ENCODE peak calls at places on chromosomes 4 and X, in seven cellular contexts. M, C, Z, K, V, R and I are unnamed samples.

GRCh38 chr4:53919605-53920004 is 144.8 kb downstream of the CHIC2 start:
- DNase-seq in Z (no peak), K (no peak), V (no peak), M (no peak), C (no peak), R (no peak), I (no peak)

GRCh38 chr4:57442834-57443291 is 332.7 kb upstream of the IGFBP7 start:
- DNase-seq in M (no peak), K (peak), Z (peak), R (peak), C (peak), V (peak), I (peak)

GRCh38 chr4:74297556-74297955 is 10.7 kb upstream of the EPGN start:
- DNase-seq in C (no peak), K (no peak), V (no peak), R (no peak), Z (no peak), M (no peak), I (no peak)

GRCh38 chrX:2463973-2464676 is 36.7 kb downstream of the DHRSX start:
- DNase-seq in K (no peak), C (no peak), V (no peak), M (no peak), Z (no peak), R (no peak), I (peak)

GRCh38 chr4:159105063-159105414 is 2.2 kb downstream of the RAPGEF2 start:
- DNase-seq in C (no peak), M (no peak), Z (no peak), R (no peak), K (no peak), V (no peak), I (no peak)

GRCh38 chr4:38609614-38610013 is 54.4 kb upstream of the KLF3 start:
- DNase-seq in Z (no peak), R (no peak), C (no peak), V (no peak), K (no peak), M (no peak), I (no peak)

GRCh38 chrX:133495464-133496391 is 80.4 kb upstream of the GPC4 start:
- DNase-seq in M (no peak), C (no peak), Z (no peak), V (no peak), K (peak), R (no peak), I (no peak)

GRCh38 chrX:130245441-130245840 is 23.3 kb downstream of the ZNF280C start:
- DNase-seq in Z (peak), C (no peak), V (no peak), R (no peak), K (no peak), M (no peak), I (no peak)

GRCh38 chrX:18701621-18702361 is 5.7 kb upstream of the PPEF1 start:
- DNase-seq in K (no peak), R (no peak), C (no peak), V (no peak), M (no peak), Z (no peak), I (peak)

GRCh38 chr4:139986621-139987510 is 167.1 kb downstream of the MAML3 start:
- DNase-seq in Z (no peak), R (no peak), K (no peak), V (no peak), M (no peak), C (peak), I (no peak)

GRCh38 chrX:65668362-65669310 is 1.2 kb downstream of the MSN start:
- DNase-seq in V (peak), C (peak), R (no peak), Z (peak), M (peak), K (no peak), I (peak)

GRCh38 chr4:4641661-4642180 is 99.9 kb upstream of the STX18 start:
- DNase-seq in Z (no peak), C (no peak), V (no peak), K (no peak), M (no peak), R (no peak), I (no peak)

GRCh38 chrX:30888526-30889146 is 418 bp downstream of the TAB3 start:
- DNase-seq in R (no peak), V (peak), C (peak), K (no peak), Z (no peak), M (peak), I (peak)

GRCh38 chrX:94058728-94059382 is 384.8 kb downstream of the FAM133A start:
- DNase-seq in C (peak), R (no peak), K (no peak), Z (peak), M (no peak), V (no peak), I (peak)

GRCh38 chr4:116400480-116400879 is 684.9 kb downstream of the TRAM1L1 start:
- DNase-seq in Z (peak), V (no peak), M (no peak), K (no peak), C (no peak), R (no peak), I (peak)

GRCh38 chrX:68835468-68835867 is 6.6 kb downstream of the EFNB1 start:
- DNase-seq in C (no peak), K (no peak), Z (no peak), R (no peak), M (no peak), V (no peak), I (no peak)

GRCh38 chrX:134679226-134679625 is 21.0 kb upstream of the PLAC1 start:
- DNase-seq in R (no peak), V (no peak), M (no peak), Z (no peak), K (no peak), C (no peak), I (no peak)

GRCh38 chr4:150591284-150591874 is 9.4 kb downstream of the MAB21L2 start:
- DNase-seq in C (peak), R (no peak), M (no peak), V (no peak), Z (no peak), K (no peak), I (no peak)

GRCh38 chrX:38805294-38806053 is 4.2 kb downstream of the MID1IP1 start:
- DNase-seq in R (peak), V (peak), C (peak), K (no peak), Z (peak), M (peak), I (peak)

GRCh38 chr4:154329268-154329858 is 162.2 kb downstream of the DCHS2 start:
- DNase-seq in V (no peak), Z (peak), C (peak), K (peak), R (no peak), M (no peak), I (peak)

GRCh38 chr4:14837860-14838259 is 164.4 kb upstream of the CPEB2 start:
- DNase-seq in V (no peak), R (no peak), Z (no peak), M (no peak), C (peak), K (no peak), I (no peak)

GRCh38 chr4:68591204-68591603 is 15.1 kb upstream of the UGT2B17 start:
- DNase-seq in K (no peak), R (no peak), M (no peak), Z (peak), C (no peak), V (no peak), I (no peak)

GRCh38 chr4:28772066-28772465 is 1911.4 kb downstream of the STIM2 start:
- DNase-seq in V (no peak), Z (peak), C (no peak), M (no peak), K (no peak), R (no peak), I (no peak)

GRCh38 chr4:79050521-79050880 is 111.3 kb upstream of the PAQR3 start:
- DNase-seq in Z (no peak), C (no peak), K (no peak), V (no peak), M (no peak), R (no peak), I (no peak)

GRCh38 chrX:7215842-7216241 is 67.9 kb upstream of the PUDP start:
- DNase-seq in K (no peak), Z (no peak), M (no peak), C (no peak), V (no peak), R (no peak), I (no peak)

GRCh38 chr4:144611850-144612249 is 34.1 kb upstream of the HHIP start:
- DNase-seq in C (peak), V (no peak), Z (peak), K (peak), M (no peak), R (no peak), I (no peak)

GRCh38 chr4:152678841-152679240 is 956 bp downstream of the TMEM154 start:
- DNase-seq in V (no peak), K (no peak), C (peak), R (no peak), M (no peak), Z (no peak), I (no peak)

GRCh38 chr4:41757521-41758156 is 9.1 kb upstream of the PHOX2B start:
- DNase-seq in V (no peak), M (no peak), R (no peak), Z (no peak), K (no peak), C (no peak), I (no peak)

GRCh38 chr4:183118585-183118984 is 19.5 kb downstream of the WWC2 start:
- DNase-seq in V (no peak), M (no peak), C (no peak), R (no peak), Z (peak), K (no peak), I (peak)

GRCh38 chrX:134658421-134658896 is at the start of gene PLAC1:
- DNase-seq in M (no peak), C (no peak), R (no peak), V (no peak), K (no peak), Z (no peak), I (no peak)

GRCh38 chr4:153931804-153932203 is 142.9 kb upstream of the SFRP2 start:
- DNase-seq in C (no peak), M (no peak), Z (no peak), R (no peak), V (no peak), K (no peak), I (no peak)